ENCODE peak calls at places on chromosomes 5 and 9, in five cellular contexts. V is osteocyte; N is stimulated activated CD4-positive, alpha-beta T cell treated with anti-CD3 and anti-CD28 coated beads, Interleukin-12 subunit alpha, Interleukin-12 subunit beta, amount 100 ng/mL, for 4 hours; H is naive thymus-derived CD8-positive, alpha-beta T cell; C is CD8-positive, alpha-beta memory T cell. R is an unnamed sample.

GRCh38 chr5:55724276-55724675 is 12.2 kb upstream of the SLC38A9 start:
- DNase-seq in V (no peak), H (no peak), C (no peak), N (no peak), R (no peak)

GRCh38 chr9:14515564-14516198 is 177.6 kb downstream of the ZDHHC21 start:
- DNase-seq in V (no peak), C (no peak), N (no peak), H (no peak), R (no peak)

GRCh38 chr9:14435871-14436270 is 121.9 kb upstream of the NFIB start:
- DNase-seq in H (no peak), C (no peak), N (no peak), V (no peak), R (no peak)

GRCh38 chr5:53298841-53299240 is 181.6 kb upstream of the FST start:
- DNase-seq in N (no peak), V (no peak), C (no peak), H (no peak), R (no peak)

GRCh38 chr5:172841258-172841657 is 7.2 kb downstream of the ERGIC1 start:
- DNase-seq in N (no peak), H (no peak), V (no peak), C (no peak), R (no peak)

GRCh38 chr5:97078958-97079357 is 63.5 kb downstream of the LIX1 start:
- DNase-seq in N (no peak), V (no peak), C (no peak), H (no peak), R (no peak)

GRCh38 chr9:94900222-94901018 is 173.9 kb downstream of the AOPEP start:
- DNase-seq in N (no peak), H (no peak), V (no peak), C (no peak), R (peak; percentile 87)

GRCh38 chr5:39414429-39414828 is 10.4 kb downstream of the DAB2 start:
- DNase-seq in N (no peak), V (no peak), C (no peak), H (no peak), R (no peak)

GRCh38 chr9:134302130-134302817 is 24.0 kb upstream of the RXRA start:
- DNase-seq in C (no peak), N (no peak), H (no peak), V (no peak), R (no peak)

GRCh38 chr5:2751592-2752021 is at the start of gene IRX2:
- DNase-seq in H (no peak), N (no peak), V (peak; percentile 97), C (no peak), R (peak; percentile 79)

GRCh38 chr9:130034570-130034969 is 8.4 kb downstream of the FNBP1 start:
- DNase-seq in N (no peak), V (no peak), C (no peak), H (no peak), R (no peak)

GRCh38 chr5:52894451-52894850 is 94.7 kb upstream of the ITGA2 start:
- DNase-seq in C (no peak), V (no peak), N (no peak), H (no peak), R (no peak)

R was measured in vagina.